ENCODE peak calls at places on chromosomes 5 and 9, in five cellular contexts. C is coronary artery, B is kidney, V is cardiac fibroblast, D is nephron progenitor cell. T is an unnamed sample.
A peak's percentile ranks its signal among the peaks of the same experiment; 100 is the strongest.

GRCh38 chr9:121768416-121769015 is 117.1 kb downstream of the DAB2IP start:
- DNase-seq in D (no peak), B (peak; percentile 58), V (no peak), C (no peak), T (no peak)

GRCh38 chr5:38916802-38917201 is 71.0 kb downstream of the OSMR start:
- DNase-seq in V (no peak), D (no peak), B (peak; percentile 46), C (no peak), T (no peak)

GRCh38 chr5:121805931-121806330 is 45.8 kb upstream of the FTMT start:
- DNase-seq in V (no peak), D (no peak), B (no peak), C (no peak), T (no peak)

GRCh38 chr9:133825555-133826198 is 87.5 kb upstream of the SARDH start:
- DNase-seq in B (peak; percentile 63), V (peak; percentile 47), C (no peak), D (no peak), T (no peak)

GRCh38 chr5:179413086-179413690 is 67.9 kb upstream of the ADAMTS2 start:
- DNase-seq in C (peak; percentile 50), B (no peak), D (no peak), V (no peak), T (no peak)

GRCh38 chr5:143515829-143516228 is 112.3 kb upstream of the NR3C1 start:
- DNase-seq in C (no peak), B (no peak), V (peak; percentile 32), D (no peak), T (no peak)

GRCh38 chr9:98310752-98311392 is 55.4 kb upstream of the TBC1D2 start:
- DNase-seq in D (no peak), B (peak; percentile 20), V (no peak), C (no peak), T (no peak)

GRCh38 chr9:122192261-122192875 is 32.7 kb downstream of the MORN5 start:
- DNase-seq in V (no peak), C (no peak), B (no peak), D (no peak), T (no peak)

GRCh38 chr5:61732796-61733195 is 400.7 kb downstream of the ZSWIM6 start:
- DNase-seq in V (no peak), D (no peak), B (no peak), C (no peak), T (no peak)

GRCh38 chr5:170449232-170449631 is 54.6 kb upstream of the KCNIP1 start:
- DNase-seq in V (no peak), B (no peak), D (no peak), C (no peak), T (no peak)

GRCh38 chr5:137392261-137392660 is 106.9 kb downstream of the SPOCK1 start:
- DNase-seq in B (no peak), D (no peak), V (no peak), C (no peak), T (no peak)

GRCh38 chr9:114156658-114157421 is 1.5 kb downstream of the COL27A1 start:
- DNase-seq in C (no peak), B (peak; percentile 91), D (peak; percentile 63), V (peak; percentile 85), T (peak; percentile 46)

GRCh38 chr5:33425334-33425733 is 15.4 kb upstream of the TARS1 start:
- DNase-seq in C (no peak), B (no peak), V (no peak), D (no peak), T (no peak)

GRCh38 chr5:93603191-93603590 is 20.2 kb downstream of the NR2F1 start:
- DNase-seq in B (no peak), V (no peak), D (no peak), C (no peak), T (no peak)

GRCh38 chr5:34687269-34688011 is 31.3 kb downstream of the RAI14 start:
- DNase-seq in B (no peak), C (no peak), V (peak; percentile 85), D (no peak), T (no peak)

GRCh38 chr5:113367586-113367985 is 67.2 kb downstream of the TSSK1B start:
- DNase-seq in B (no peak), D (no peak), C (no peak), V (no peak), T (no peak)
- TF ChIP-seq CTCF in B (no peak), D (no peak), C (no peak), V (no peak), T (no peak)

GRCh38 chr5:43401827-43402226 is 10.4 kb downstream of the CCL28 start:
- DNase-seq in B (no peak), C (no peak), D (no peak), V (peak; percentile 34), T (no peak)
- TF ChIP-seq CTCF in B (no peak), C (no peak), D (no peak), V (peak; percentile 51), T (no peak)

DNA sequence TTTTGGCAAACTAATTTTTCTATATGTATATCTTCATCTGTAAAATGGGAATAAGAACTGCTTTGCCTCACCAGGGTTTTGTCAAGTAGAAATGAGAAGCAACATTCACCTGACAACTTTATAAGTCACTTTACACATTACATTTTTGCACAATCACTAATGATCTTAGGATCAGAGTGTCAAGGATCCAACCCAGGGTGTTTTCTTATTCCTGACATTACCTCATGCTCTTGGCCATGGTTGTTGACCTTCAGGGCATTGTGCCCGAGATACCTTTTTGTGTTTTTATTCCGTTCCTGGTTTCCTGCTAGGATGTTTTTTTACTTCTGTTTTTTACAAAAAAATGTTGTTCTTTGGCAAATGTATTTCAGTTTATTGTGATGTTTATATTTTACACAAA is 22.2 kb upstream of the RASA1 start:
- DNase-seq in V (no peak), D (no peak), C (no peak), B (no peak), T (no peak)
- TF ChIP-seq CTCF in V (no peak), D (no peak), C (no peak), B (no peak), T (no peak)

DNA sequence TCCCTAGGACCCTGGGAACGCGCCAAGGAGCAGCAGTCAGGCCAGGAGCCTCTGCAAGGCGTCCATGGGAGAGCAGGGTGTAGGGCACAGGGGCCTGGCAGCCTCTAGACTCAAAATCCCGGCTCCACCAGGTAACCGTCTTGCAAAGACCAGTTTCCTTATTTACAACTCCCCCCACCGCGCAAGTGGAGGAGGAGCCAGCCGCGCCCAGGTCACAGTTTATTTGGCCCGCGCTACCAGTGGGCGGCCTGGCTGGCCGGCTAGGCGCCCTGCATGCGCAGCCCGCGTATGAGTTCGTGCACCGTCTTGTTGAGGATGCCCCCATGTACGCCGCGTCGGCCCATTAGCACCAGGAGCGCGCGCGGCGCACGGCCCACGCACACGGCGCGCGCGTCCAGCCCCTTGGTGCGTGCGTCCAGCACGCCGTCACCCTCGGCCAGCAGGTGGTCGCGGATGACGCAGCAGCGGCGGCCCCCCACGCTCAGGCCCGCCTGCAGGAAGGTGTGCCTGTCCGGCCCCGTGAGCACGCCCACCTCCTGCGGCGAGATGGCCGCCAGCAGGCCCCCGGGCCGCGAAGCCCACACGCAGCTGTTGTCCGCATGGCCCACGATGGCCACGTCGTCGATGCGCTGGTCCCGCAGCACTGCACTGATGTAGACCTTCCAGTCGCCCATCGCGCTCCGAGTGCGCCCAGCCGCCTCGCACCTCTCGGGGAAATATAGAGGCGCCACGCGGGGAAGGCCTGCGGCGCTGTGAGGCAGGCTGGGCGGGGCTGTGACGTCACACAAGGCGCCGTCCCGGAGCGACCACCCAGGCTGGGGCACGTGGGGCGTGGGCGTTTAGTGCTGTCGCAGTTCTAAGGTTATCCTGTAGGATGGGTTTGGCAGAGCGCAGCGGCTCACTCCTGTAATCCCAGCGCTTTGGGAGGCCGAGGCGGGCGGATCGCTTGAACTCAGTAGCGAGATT is at the start of gene PFN3:
- DNase-seq in C (no peak), V (peak; percentile 52), B (no peak), D (no peak), T (no peak)
- TF ChIP-seq CTCF in C (no peak), V (no peak), B (no peak), D (no peak), T (no peak)

DNA sequence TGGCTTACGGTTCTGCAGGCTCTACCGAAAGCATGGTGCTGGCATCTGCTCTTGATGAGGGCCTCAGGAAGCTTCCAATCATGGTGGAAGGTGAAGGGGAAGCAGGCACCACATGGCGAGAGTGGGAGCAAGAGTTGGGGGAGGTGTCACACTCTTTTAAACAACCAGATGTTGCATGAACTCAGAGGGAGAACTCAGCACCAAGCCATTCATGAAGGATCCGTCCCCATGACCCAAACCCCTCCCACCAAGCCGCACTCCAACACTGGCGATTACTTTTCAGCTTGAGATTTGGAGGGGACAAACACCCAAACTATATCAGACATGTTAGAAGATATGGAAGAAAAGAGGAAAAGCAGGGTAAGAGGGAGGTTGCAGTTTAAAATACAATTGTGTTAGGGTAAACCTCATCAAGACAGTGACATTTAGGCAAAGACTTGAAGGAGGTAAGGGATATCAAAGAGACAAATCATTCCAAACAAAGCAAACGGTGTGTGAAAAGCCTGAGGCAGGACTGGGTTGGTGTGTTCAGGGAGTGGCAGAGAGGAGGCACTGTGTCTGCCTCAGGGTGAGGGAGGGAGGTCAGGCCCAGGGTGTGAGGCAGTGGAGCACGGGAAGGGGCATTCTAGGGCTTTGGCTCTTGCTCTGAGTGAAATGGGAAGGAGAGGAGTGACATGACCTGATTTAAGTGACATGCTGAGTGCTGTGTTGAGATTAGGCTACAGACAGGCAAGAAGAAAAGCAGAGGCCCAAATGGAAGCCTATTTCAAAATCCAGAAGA is 80.9 kb downstream of the SREK1 start:
- DNase-seq in B (no peak), D (no peak), V (no peak), C (no peak), T (no peak)
- TF ChIP-seq CTCF in B (no peak), D (no peak), V (no peak), C (no peak), T (no peak)

DNA sequence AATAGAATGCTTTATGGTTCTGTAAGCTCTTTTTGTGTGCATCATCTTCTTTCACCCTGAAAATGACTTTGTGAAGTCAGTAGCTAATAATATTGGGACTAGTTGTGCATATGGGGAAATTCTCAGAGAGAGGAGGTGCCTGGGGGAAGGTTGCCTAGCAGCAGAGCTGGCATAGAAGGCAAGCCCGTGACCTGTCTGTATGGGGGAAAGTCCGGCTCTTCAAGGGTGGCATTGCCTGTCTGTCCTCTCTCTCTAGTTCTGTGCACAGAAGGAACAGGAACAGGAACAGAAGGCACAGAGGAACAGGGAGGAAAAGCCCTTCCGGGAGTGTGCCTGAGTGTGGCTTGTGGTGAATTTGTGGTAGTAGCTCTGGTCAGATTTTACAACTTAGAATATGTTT is 33.1 kb downstream of the SH3GL2 start:
- DNase-seq in D (no peak), C (no peak), V (no peak), B (no peak), T (no peak)
- TF ChIP-seq CTCF in D (no peak), C (no peak), V (no peak), B (no peak), T (no peak)

GRCh38 chr5:94785111-94785510 is 166.6 kb downstream of the SLF1 start:
- DNase-seq in V (no peak), D (no peak), B (no peak), C (no peak), T (no peak)
- TF ChIP-seq CTCF in V (no peak), D (peak; percentile 27), B (no peak), C (no peak), T (no peak)

DNA sequence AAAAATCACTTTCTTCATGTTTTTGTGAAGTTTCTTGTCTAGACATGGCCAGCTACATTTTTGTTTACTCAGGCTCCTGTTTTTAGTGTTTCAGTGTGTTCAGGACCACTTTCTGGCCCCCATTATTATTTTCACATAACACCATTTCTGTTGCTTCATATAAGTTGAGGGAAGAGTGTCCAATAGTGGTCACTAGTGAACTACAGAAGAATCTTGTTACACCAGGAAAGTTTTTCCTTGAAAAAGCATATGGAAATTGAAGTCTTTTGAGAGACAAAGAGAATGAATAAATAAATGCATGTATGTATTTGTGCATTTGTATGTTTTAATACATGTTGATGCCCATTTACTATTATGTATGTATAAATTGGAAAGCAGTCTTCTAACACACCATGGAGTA is 3.8 kb downstream of the ADAMTSL1 start:
- DNase-seq in C (no peak), V (no peak), B (no peak), D (no peak), T (no peak)
- TF ChIP-seq CTCF in C (no peak), V (no peak), B (no peak), D (no peak), T (no peak)